ENCODE peak calls at places on chromosome 7, in seven cellular contexts. S is esophagus squamous epithelium; F is cardiac muscle cell; X is brain microvascular endothelial cell; V is tibial artery; Y is CD8-positive, alpha-beta T cell; T is iPS DF 6.9. H is an unnamed sample.
A peak's percentile ranks its signal among the peaks of the same experiment; 100 is the strongest.

GRCh38 chr7:503575-504111 is 16.0 kb downstream of the PDGFA start:
- DNase-seq in V (peak; percentile 80), S (no peak), X (no peak), F (no peak), T (no peak), Y (no peak), H (no peak)

GRCh38 chr7:776381-776780 is 49.3 kb upstream of the PRKAR1B start:
- DNase-seq in S (no peak), V (no peak), F (no peak), X (no peak), T (no peak), Y (no peak), H (no peak)

GRCh38 chr7:26042237-26042636 is 109.8 kb upstream of the NFE2L3 start:
- DNase-seq in Y (no peak), V (no peak), S (no peak), F (no peak), X (no peak), T (no peak), H (no peak)

GRCh38 chr7:64574481-64575159 is 11.7 kb upstream of the ZNF680 start:
- DNase-seq in Y (no peak), F (peak; percentile 17), T (no peak), V (no peak), X (peak; percentile 61), S (no peak), H (peak; percentile 8)

GRCh38 chr7:147170341-147171012 is 1053.9 kb downstream of the CNTNAP2 start:
- DNase-seq in V (no peak), S (no peak), T (no peak), X (no peak), Y (no peak), F (no peak), H (no peak)

GRCh38 chr7:71784180-71784579 is 628.0 kb downstream of the CALN1 start:
- DNase-seq in Y (no peak), S (no peak), X (no peak), F (no peak), V (no peak), T (peak; percentile 33), H (no peak)

GRCh38 chr7:44323381-44324203 is 1.8 kb downstream of the CAMK2B start:
- DNase-seq in V (no peak), F (no peak), T (no peak), X (no peak), S (no peak), Y (no peak), H (no peak)

GRCh38 chr7:108020585-108020984 is 17.6 kb upstream of the LAMB1 start:
- DNase-seq in V (no peak), Y (no peak), X (no peak), T (no peak), S (no peak), F (no peak), H (no peak)

GRCh38 chr7:29563590-29564454 is at the start of gene PRR15:
- DNase-seq in S (no peak), Y (no peak), F (peak; percentile 71), X (peak; percentile 30), V (peak; percentile 77), T (no peak), H (peak; percentile 63)

GRCh38 chr7:70361821-70362220 is 763.5 kb downstream of the AUTS2 start:
- DNase-seq in V (no peak), Y (no peak), F (no peak), S (no peak), X (no peak), T (no peak), H (no peak)

GRCh38 chr7:27756298-27756697 is 16.3 kb downstream of the TAX1BP1 start:
- DNase-seq in X (no peak), F (no peak), V (no peak), S (no peak), Y (no peak), T (no peak), H (no peak)

GRCh38 chr7:121027761-121028681 is 39.5 kb downstream of the CPED1 start:
- DNase-seq in T (no peak), V (no peak), S (no peak), F (peak; percentile 33), Y (no peak), X (no peak), H (no peak)

GRCh38 chr7:131284702-131285419 is 42.8 kb upstream of the MKLN1 start:
- DNase-seq in V (peak; percentile 91), F (no peak), X (no peak), Y (no peak), S (no peak), T (no peak), H (no peak)

GRCh38 chr7:32680259-32681173 is 185.2 kb downstream of the AVL9 start:
- DNase-seq in F (no peak), T (no peak), S (no peak), Y (no peak), V (no peak), X (peak; percentile 22), H (no peak)

GRCh38 chr7:91912500-91912899 is 28.2 kb upstream of the AKAP9 start:
- DNase-seq in V (no peak), T (no peak), X (no peak), Y (no peak), F (no peak), S (no peak), H (no peak)

GRCh38 chr7:20598479-20599419 is 16.7 kb upstream of the ABCB5 start:
- DNase-seq in S (no peak), T (peak; percentile 20), X (peak; percentile 23), Y (no peak), F (peak; percentile 64), V (no peak), H (no peak)

GRCh38 chr7:130712416-130712815 is 21.6 kb downstream of the KLF14 start:
- DNase-seq in X (no peak), T (no peak), Y (no peak), F (no peak), S (no peak), V (no peak), H (no peak)

GRCh38 chr7:75639893-75640600 is 98.7 kb downstream of the HIP1 start:
- DNase-seq in V (no peak), S (no peak), T (no peak), X (no peak), Y (no peak), F (peak; percentile 43), H (no peak)

GRCh38 chr7:40883826-40884225 is 749.0 kb downstream of the SUGCT start:
- DNase-seq in Y (no peak), S (no peak), V (no peak), X (no peak), T (no peak), F (no peak), H (no peak)

GRCh38 chr7:98630149-98630548 is 13.1 kb downstream of the NPTX2 start:
- DNase-seq in S (no peak), F (no peak), Y (no peak), T (no peak), V (no peak), X (no peak), H (no peak)

GRCh38 chr7:30917216-30917893 is 5.7 kb downstream of the AQP1 start:
- DNase-seq in S (no peak), T (no peak), V (peak; percentile 43), X (no peak), F (no peak), Y (no peak), H (no peak)

GRCh38 chr7:50206521-50207250 is 97.8 kb upstream of the IKZF1 start:
- DNase-seq in V (no peak), X (no peak), F (no peak), T (no peak), Y (peak; percentile 81), S (no peak), H (no peak)

GRCh38 chr7:73977626-73978618 is 50.1 kb upstream of the ELN start:
- DNase-seq in X (no peak), Y (no peak), V (peak; percentile 75), F (no peak), S (no peak), T (no peak), H (no peak)

GRCh38 chr7:82057476-82057875 is 287.6 kb upstream of the HGF start:
- DNase-seq in T (no peak), F (no peak), S (no peak), V (no peak), Y (no peak), X (no peak), H (no peak)
- H3K27ac ChIP-seq in T (no peak overlapping the region), F (no peak overlapping the region), S (no peak overlapping the region), V (no peak overlapping the region), Y (no peak overlapping the region), X (no peak overlapping the region), H (no peak overlapping the region)

GRCh38 chr7:105677395-105677701 is 96.1 kb upstream of the EFCAB10 start:
- DNase-seq in X (no peak), S (no peak), V (no peak), Y (no peak), F (no peak), T (no peak), H (no peak)

GRCh38 chr7:105674200-105675030 is 93.1 kb upstream of the EFCAB10 start:
- DNase-seq in Y (no peak), V (no peak), T (no peak), X (no peak), F (no peak), S (no peak), H (no peak)

GRCh38 chr7:105672820-105673219 is 91.5 kb upstream of the EFCAB10 start:
- DNase-seq in Y (no peak), V (no peak), S (no peak), F (no peak), X (no peak), T (no peak), H (no peak)

GRCh38 chr7:105675873-105676484 is 94.7 kb upstream of the EFCAB10 start:
- DNase-seq in Y (peak; percentile 70), S (no peak), T (no peak), V (no peak), F (peak; percentile 59), X (no peak), H (no peak)

DNA sequence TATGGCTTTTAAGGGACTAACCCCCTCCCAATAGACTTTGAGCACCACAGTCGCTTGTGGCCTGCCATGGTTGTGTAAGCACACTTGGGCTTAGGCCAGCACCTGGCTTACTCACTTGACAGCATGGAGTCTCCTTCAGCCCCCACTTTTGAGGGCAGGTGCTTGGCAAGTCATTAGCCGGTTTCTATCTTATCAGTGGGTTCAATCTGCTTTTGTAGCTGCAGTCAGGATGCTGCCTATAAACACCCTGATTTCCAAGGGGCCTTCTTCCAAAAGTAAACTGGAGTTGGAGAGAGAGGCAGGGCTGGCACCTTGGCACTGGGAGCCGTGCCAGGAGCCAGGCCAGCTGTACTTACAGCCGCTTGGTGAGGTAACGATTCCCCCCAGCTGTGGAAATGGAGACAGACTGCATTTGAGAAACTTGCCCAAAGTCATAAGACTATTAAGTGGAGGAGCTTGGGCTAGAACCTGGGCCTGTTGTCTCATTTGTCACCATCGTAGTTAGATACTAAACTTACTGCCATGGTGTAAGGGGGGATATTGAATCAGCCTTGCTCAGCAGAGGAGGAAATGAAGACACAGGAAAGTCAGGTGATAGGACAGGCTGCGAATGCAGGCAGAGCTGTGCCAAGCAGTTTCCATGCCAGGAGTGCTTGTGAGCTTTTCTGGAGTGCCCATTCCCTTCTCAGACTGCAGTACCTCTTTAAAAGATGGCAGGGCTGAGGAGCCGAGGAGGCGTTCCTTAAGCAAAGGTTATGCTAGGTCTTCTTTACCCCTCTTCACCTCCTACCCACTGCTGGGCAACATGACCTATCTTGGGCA is 92.3 kb upstream of the EFCAB10 start:
- DNase-seq in S (no peak), Y (no peak), F (no peak), T (no peak), X (no peak), V (no peak), H (no peak)
- H3K27ac ChIP-seq in S (no peak overlapping the region), Y (no peak overlapping the region), F (no peak overlapping the region), T (no peak overlapping the region), X (no peak overlapping the region), V (no peak overlapping the region), H (no peak overlapping the region)

GRCh38 chr7:100013328-100013676 is 2.1 kb upstream of the ZKSCAN1 start:
- DNase-seq in V (peak; percentile 11), S (no peak), F (no peak), X (no peak), Y (peak; percentile 13), T (no peak), H (no peak)
- H3K27ac ChIP-seq in V (no peak overlapping the region), S (no peak overlapping the region), F (no peak overlapping the region), X (no peak overlapping the region), Y (no peak overlapping the region), T (no peak overlapping the region), H (no peak overlapping the region)

GRCh38 chr7:128052404-128052803 is 21.2 kb upstream of the LRRC4 start:
- DNase-seq in Y (no peak), V (no peak), X (no peak), S (no peak), F (no peak), T (no peak), H (no peak)
- H3K27ac ChIP-seq in Y (no peak overlapping the region), V (no peak overlapping the region), X (no peak overlapping the region), S (no peak overlapping the region), F (no peak overlapping the region), T (no peak overlapping the region), H (no peak overlapping the region)

H was measured in caudate nucleus.